ENCODE peak calls at places on chromosome 22, in eight cellular contexts. Q is fibroblast of lung, E is mesendoderm, Y is SK-N-SH, P is A549, J is HCT116, V is endothelial cell of umbilical vein, U is H9. K is an unnamed sample.
A peak's percentile ranks its signal among the peaks of the same experiment; 100 is the strongest.

GRCh38 chr22:21646608-21647590 is 4.8 kb downstream of the SDF2L1 start:
- DNase-seq in Q (peak; percentile 84), E (peak; percentile 88), Y (peak; percentile 79), P (peak; percentile 72), J (peak; percentile 66), V (peak; percentile 76), U (peak; percentile 77), K (peak; percentile 94)

GRCh38 chr22:30574095-30574981 is at the start of gene GAL3ST1:
- DNase-seq in Q (no peak), E (peak; percentile 30), Y (peak; percentile 89), P (peak; percentile 66), J (no peak), V (no peak), U (peak; percentile 59), K (peak; percentile 74)

GRCh38 chr22:30564766-30565118 is 9.7 kb downstream of the GAL3ST1 start:
- DNase-seq in Q (no peak), E (no peak), Y (no peak), P (no peak), J (no peak), V (no peak), U (peak; percentile 52), K (peak; percentile 52)

GRCh38 chr22:26367402-26368245 is 61.4 kb upstream of the ASPHD2 start:
- DNase-seq in Q (peak; percentile 37), E (peak; percentile 70), Y (peak; percentile 68), P (peak; percentile 10), J (peak; percentile 59), V (peak; percentile 60), U (peak; percentile 60), K (peak; percentile 93)

GRCh38 chr22:44186121-44186510 is 5.4 kb downstream of the PARVG start:
- DNase-seq in Q (no peak), E (no peak), Y (no peak), P (no peak), J (no peak), V (no peak), U (no peak), K (no peak)

GRCh38 chr22:27992294-27993165 is 73.5 kb upstream of the PITPNB start:
- DNase-seq in Q (no peak), E (no peak), Y (no peak), P (no peak), J (no peak), V (no peak), U (peak; percentile 50), K (peak; percentile 66)

GRCh38 chr22:28260619-28261018 is 341.6 kb upstream of the PITPNB start:
- DNase-seq in Q (no peak), E (no peak), Y (no peak), P (no peak), J (no peak), V (no peak), U (no peak), K (no peak)

GRCh38 chr22:38187413-38188212 is 6.0 kb upstream of the PLA2G6 start:
- DNase-seq in Q (peak; percentile 61), E (no peak), Y (no peak), P (no peak), J (no peak), V (peak; percentile 75), U (no peak), K (no peak)

GRCh38 chr22:40392618-40393017 is 22.2 kb downstream of the SGSM3 start:
- DNase-seq in Q (no peak), E (no peak), Y (no peak), P (no peak), J (no peak), V (peak; percentile 50), U (no peak), K (no peak)

GRCh38 chr22:30947163-30947820 is 21.3 kb downstream of the MORC2 start:
- DNase-seq in Q (no peak), E (peak; percentile 33), Y (no peak), P (no peak), J (no peak), V (peak; percentile 12), U (no peak), K (no peak)

GRCh38 chr22:44333847-44334635 is 21.3 kb upstream of the SHISAL1 start:
- DNase-seq in Q (no peak), E (no peak), Y (no peak), P (no peak), J (no peak), V (no peak), U (no peak), K (no peak)

GRCh38 chr22:30695871-30696655 is 1.4 kb downstream of the OSBP2 start:
- DNase-seq in Q (no peak), E (no peak), Y (no peak), P (no peak), J (no peak), V (no peak), U (no peak), K (no peak)

GRCh38 chr22:40908895-40909294 is 42.3 kb upstream of the RBX1 start:
- DNase-seq in Q (no peak), E (no peak), Y (no peak), P (no peak), J (no peak), V (no peak), U (peak; percentile 28), K (peak; percentile 52)

GRCh38 chr22:36544107-36544620 is 15.2 kb upstream of the EIF3D start:
- DNase-seq in Q (no peak), E (no peak), Y (no peak), P (no peak), J (no peak), V (no peak), U (no peak), K (no peak)

GRCh38 chr22:49427941-49428340 is 399.7 kb downstream of the BRD1 start:
- DNase-seq in Q (no peak), E (no peak), Y (no peak), P (no peak), J (no peak), V (no peak), U (no peak), K (no peak)

GRCh38 chr22:27810566-27810965 is 9.0 kb upstream of the MN1 start:
- DNase-seq in Q (peak; percentile 77), E (peak; percentile 80), Y (no peak), P (no peak), J (no peak), V (no peak), U (no peak), K (no peak)

GRCh38 chr22:26589367-26589844 is 526 bp downstream of the TPST2 start:
- DNase-seq in Q (no peak), E (peak; percentile 68), Y (peak; percentile 60), P (no peak), J (no peak), V (peak; percentile 23), U (no peak), K (peak; percentile 76)

GRCh38 chr22:43925433-43926348 is 2.1 kb downstream of the PNPLA3 start:
- DNase-seq in Q (no peak), E (peak; percentile 84), Y (no peak), P (no peak), J (no peak), V (no peak), U (peak; percentile 74), K (peak; percentile 35)

DNA sequence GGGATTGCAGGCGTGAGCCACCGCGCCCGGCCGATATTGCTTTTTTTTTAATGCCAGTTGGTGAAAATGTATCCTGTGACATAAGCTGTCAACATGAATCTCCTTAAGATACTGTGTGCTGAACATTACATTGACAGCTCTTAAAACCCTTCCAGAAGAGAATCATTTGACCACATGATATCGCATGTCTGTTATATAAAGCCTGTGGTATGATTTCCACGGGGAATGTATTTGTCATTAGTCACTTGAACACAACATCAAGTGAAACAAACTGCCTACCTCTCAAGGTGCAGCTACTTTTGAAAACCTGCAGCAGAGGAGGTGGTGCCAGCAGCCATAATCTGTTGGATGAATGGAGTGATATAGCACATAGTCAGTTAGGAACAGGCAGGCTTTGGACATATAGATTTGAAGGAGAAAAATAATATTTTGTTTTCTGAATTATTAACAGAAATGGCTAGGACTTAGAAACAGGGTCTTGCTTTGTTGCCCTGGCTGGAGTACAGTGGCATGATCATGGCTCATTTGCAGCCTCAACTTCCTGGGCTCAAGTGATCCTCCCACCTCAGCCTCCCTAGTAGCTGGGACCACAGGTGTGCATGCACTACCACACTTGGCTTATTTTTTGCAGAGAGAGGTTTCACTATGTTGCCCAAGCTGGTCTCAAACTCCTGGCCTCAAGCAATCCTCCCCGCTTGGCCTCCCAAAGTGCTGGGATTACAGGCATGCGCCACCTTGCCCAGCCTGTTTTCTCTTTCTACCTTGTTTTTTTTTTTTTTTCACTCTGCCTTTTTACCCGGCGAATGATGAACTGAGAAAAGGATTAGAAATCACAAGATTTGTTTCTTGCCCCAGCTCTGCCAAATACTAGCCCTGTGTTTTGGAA is 67.3 kb downstream of the BCL2L13 start:
- DNase-seq in Q (no peak), E (no peak), Y (no peak), P (no peak), J (no peak), V (no peak), U (no peak), K (no peak)
- H3K4me2 ChIP-seq in Q (peak overlapping the region; percentile 53), E (no peak overlapping the region), Y (peak overlapping the region; percentile 77), P (peak overlapping the region; percentile 89), J (peak overlapping the region; percentile 82), V (peak overlapping the region; percentile 96), U (no peak overlapping the region), K (no peak overlapping the region)

DNA sequence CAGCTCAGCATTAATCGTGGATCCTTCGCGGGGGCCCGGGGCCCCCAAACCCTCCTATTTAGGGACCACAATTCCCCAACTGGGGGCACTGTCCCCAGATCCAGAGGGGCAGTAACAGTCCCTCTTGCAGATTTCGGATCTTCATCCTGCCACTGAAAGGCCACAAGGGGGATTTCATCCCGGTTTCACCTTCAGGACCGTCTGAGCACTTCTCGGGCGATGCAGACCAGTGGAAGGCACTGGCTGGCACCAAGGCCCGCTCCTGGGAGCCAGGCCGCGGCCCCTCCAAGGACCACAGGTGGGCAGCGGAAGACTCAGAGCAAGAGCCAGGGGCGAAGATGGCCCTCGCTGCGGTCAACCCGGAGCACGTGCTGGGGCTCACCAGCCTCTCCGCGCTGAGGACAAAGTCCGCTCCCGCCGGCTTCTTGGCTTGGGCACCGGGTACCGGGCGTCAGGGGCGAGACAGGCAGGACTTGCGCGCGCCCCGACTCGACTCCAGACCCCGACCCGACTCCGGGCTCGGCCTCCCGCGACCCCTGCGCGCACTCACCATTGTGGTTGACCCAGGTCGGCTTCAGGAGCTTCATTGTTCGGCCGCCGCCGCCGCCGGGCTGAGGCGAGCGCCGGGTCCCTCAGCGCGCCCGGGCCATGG is 517 bp downstream of the HIRA start:
- DNase-seq in Q (peak; percentile 36), E (peak; percentile 82), Y (peak; percentile 62), P (peak; percentile 11), J (no peak), V (peak; percentile 29), U (peak; percentile 51), K (peak; percentile 66)
- H3K4me2 ChIP-seq in Q (peak overlapping the region; percentile 100), E (peak overlapping the region; percentile 93), Y (peak overlapping the region; percentile 95), P (peak overlapping the region; percentile 98), J (peak overlapping the region; percentile 88), V (peak overlapping the region; percentile 86), U (peak overlapping the region; percentile 60), K (peak overlapping the region; percentile 100)

DNA sequence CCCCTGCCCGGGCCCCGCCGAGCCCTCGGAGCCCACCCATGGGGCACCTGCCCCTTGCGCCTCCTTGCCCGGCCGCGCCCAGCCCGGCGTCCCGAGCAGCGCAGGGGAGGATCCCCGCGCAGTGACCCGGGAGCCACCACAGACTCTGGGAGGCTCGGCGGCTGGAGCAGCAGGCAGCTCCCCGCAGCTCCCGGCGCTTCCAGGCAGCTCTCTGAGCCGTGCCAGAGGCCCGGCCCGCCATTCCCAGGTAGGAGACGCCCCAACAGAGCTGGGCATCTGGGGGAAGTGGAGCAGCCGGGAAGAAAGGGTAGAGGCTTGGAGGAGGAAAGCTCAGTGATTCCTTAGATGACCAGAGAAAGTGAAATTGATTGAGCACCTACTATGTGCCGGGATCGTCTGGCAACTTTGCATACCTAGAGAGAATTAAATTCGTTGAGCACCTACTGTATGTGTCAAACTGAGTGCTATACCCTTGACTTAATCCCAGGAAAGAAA is 670 bp downstream of the RASD2 start:
- DNase-seq in Q (no peak), E (no peak), Y (peak; percentile 77), P (no peak), J (no peak), V (no peak), U (no peak), K (peak; percentile 66)
- H3K4me2 ChIP-seq in Q (no peak overlapping the region), E (peak overlapping the region; percentile 42), Y (peak overlapping the region; percentile 95), P (peak overlapping the region; percentile 98), J (peak overlapping the region; percentile 96), V (no peak overlapping the region), U (peak overlapping the region; percentile 54), K (peak overlapping the region; percentile 89)

GRCh38 chr22:42174062-42174461 is 43.5 kb upstream of the CYP2D6 start:
- DNase-seq in Q (peak; percentile 75), E (no peak), Y (no peak), P (no peak), J (no peak), V (no peak), U (no peak), K (no peak)
- H3K4me2 ChIP-seq in Q (no peak overlapping the region), E (no peak overlapping the region), Y (no peak overlapping the region), P (no peak overlapping the region), J (no peak overlapping the region), V (no peak overlapping the region), U (no peak overlapping the region), K (no peak overlapping the region)

K was measured in GM23338.